ENCODE peak calls at places on chromosomes 13 and 19, in five cellular contexts. F is GM23248, Z is K562, W is neural progenitor cell, C is IMR-90. M is an unnamed sample.

GRCh38 chr19:7159105-7159933 is 89.8 kb downstream of the ZNF557 start:
- DNase-seq in C (peak), W (no peak), Z (peak), F (peak), M (no peak)

GRCh38 chr13:102817907-102818306 is 19.0 kb downstream of the BIVM start:
- DNase-seq in C (no peak), W (no peak), Z (no peak), F (no peak), M (no peak)

GRCh38 chr13:49314344-49314882 is 66.7 kb downstream of the CDADC1 start:
- DNase-seq in Z (no peak), W (no peak), C (peak), F (peak), M (no peak)

GRCh38 chr13:111474136-111475002 is 153.9 kb downstream of the TEX29 start:
- DNase-seq in Z (peak), W (peak), F (peak), C (peak), M (no peak)

GRCh38 chr19:36111200-36111539 is 227 bp downstream of the OVOL3 start:
- DNase-seq in Z (no peak), C (no peak), F (no peak), W (peak), M (no peak)

GRCh38 chr19:49490287-49491029 is 3.0 kb downstream of the RPL13A start:
- DNase-seq in C (no peak), F (no peak), Z (no peak), W (no peak), M (no peak)

GRCh38 chr19:46537136-46538097 is 41.8 kb upstream of the PNMA8B start:
- DNase-seq in Z (peak), W (peak), C (peak), F (peak), M (peak)

GRCh38 chr13:79126706-79127105 is 279.3 kb downstream of the RBM26 start:
- DNase-seq in C (no peak), F (no peak), W (no peak), Z (no peak), M (no peak)

GRCh38 chr19:55986487-55986886 is at the start of gene NLRP5:
- DNase-seq in F (no peak), Z (peak), W (no peak), C (no peak), M (no peak)

GRCh38 chr19:2084993-2085720 is 11.0 kb downstream of the MOB3A start:
- DNase-seq in F (peak), Z (peak), W (no peak), C (no peak), M (peak)

GRCh38 chr13:42064259-42064658 is 15.8 kb downstream of the DGKH start:
- DNase-seq in F (peak), W (no peak), C (peak), Z (no peak), M (no peak)

GRCh38 chr19:27890696-27891095 is 1322.3 kb downstream of the UQCRFS1 start:
- DNase-seq in F (no peak), W (no peak), C (no peak), Z (no peak), M (no peak)

GRCh38 chr13:99199541-99200432 is 867 bp upstream of the UBAC2 start:
- DNase-seq in W (no peak), C (no peak), Z (no peak), F (peak), M (no peak)

GRCh38 chr19:30309983-30310805 is 62.0 kb upstream of the ZNF536 start:
- DNase-seq in Z (no peak), C (no peak), F (no peak), W (no peak), M (no peak)

GRCh38 chr13:81745391-81745790 is 1404.5 kb upstream of the SPRY2 start:
- DNase-seq in F (no peak), Z (no peak), C (no peak), W (no peak), M (no peak)

GRCh38 chr19:33193864-33194362 is at the start of gene LRP3:
- DNase-seq in C (peak), F (peak), W (peak), Z (no peak), M (no peak)

GRCh38 chr13:22454586-22454985 is 726.2 kb upstream of the SGCG start:
- DNase-seq in F (no peak), C (no peak), Z (no peak), W (no peak), M (no peak)

GRCh38 chr13:98752111-98752941 is at the start of gene SLC15A1:
- DNase-seq in Z (no peak), W (peak), F (peak), C (no peak), M (no peak)

GRCh38 chr13:44648392-44649117 is 72.4 kb upstream of the TSC22D1 start:
- DNase-seq in Z (no peak), W (no peak), F (peak), C (no peak), M (no peak)

GRCh38 chr13:45873491-45874360 is 22.2 kb upstream of the SIAH3 start:
- DNase-seq in W (peak), F (peak), C (no peak), Z (no peak), M (no peak)

GRCh38 chr13:21071894-21072293 is 10.5 kb upstream of the LATS2 start:
- DNase-seq in W (no peak), F (no peak), Z (no peak), C (no peak), M (no peak)

GRCh38 chr13:23365652-23366051 is 67.8 kb downstream of the SACS start:
- DNase-seq in Z (no peak), W (no peak), F (no peak), C (peak), M (no peak)

GRCh38 chr13:50531917-50532899 is 311.3 kb downstream of the DLEU7 start:
- DNase-seq in C (peak), Z (no peak), F (peak), W (no peak), M (no peak)

GRCh38 chr13:20141238-20142018 is 19.4 kb downstream of the GJA3 start:
- DNase-seq in W (no peak), Z (no peak), F (no peak), C (no peak), M (no peak)

GRCh38 chr19:15452111-15453047 is 2.6 kb upstream of the WIZ start:
- DNase-seq in W (peak), Z (peak), C (peak), F (peak), M (peak)

GRCh38 chr19:42606660-42607351 is 12.1 kb upstream of the CEACAM8 start:
- DNase-seq in C (peak), W (peak), Z (peak), F (peak), M (peak)

GRCh38 chr19:13155472-13156284 is 5.5 kb downstream of the IER2 start:
- DNase-seq in W (peak), C (peak), F (peak), Z (peak), M (peak)

GRCh38 chr19:51688665-51689571 is 4.2 kb upstream of the SPACA6 start:
- DNase-seq in F (peak), Z (peak), C (peak), W (peak), M (no peak)

GRCh38 chr13:107277911-107278310 is 710.0 kb upstream of the ARGLU1 start:
- DNase-seq in W (no peak), C (peak), Z (no peak), F (peak), M (no peak)

GRCh38 chr13:63843766-63844699 is 2428.4 kb upstream of the PCDH20 start:
- DNase-seq in Z (no peak), F (no peak), C (no peak), W (no peak), M (no peak)

GRCh38 chr13:57629821-57630235 is 1.7 kb upstream of the PCDH17 start:
- DNase-seq in Z (no peak), C (peak), F (peak), W (peak), M (no peak)

GRCh38 chr13:63512095-63512494 is 2096.4 kb upstream of the PCDH20 start:
- DNase-seq in Z (no peak), C (no peak), W (no peak), F (no peak), M (no peak)

GRCh38 chr19:7333198-7334118 is 15.3 kb upstream of the ARHGEF18 start:
- DNase-seq in Z (no peak), F (no peak), C (no peak), W (no peak), M (no peak)

GRCh38 chr19:41548954-41549688 is 26.8 kb upstream of the CEACAM21 start:
- DNase-seq in F (no peak), W (peak), C (no peak), Z (peak), M (no peak)

GRCh38 chr19:38745316-38745715 is 1.0 kb upstream of the CAPN12 start:
- DNase-seq in F (no peak), Z (no peak), W (no peak), C (no peak), M (no peak)

GRCh38 chr19:16449330-16449961 is 22.3 kb downstream of the EPS15L1 start:
- DNase-seq in Z (no peak), F (peak), W (no peak), C (peak), M (no peak)

GRCh38 chr19:41248895-41249294 is 15.3 kb upstream of the HNRNPUL1 start:
- DNase-seq in Z (peak), W (no peak), F (peak), C (no peak), M (no peak)

DNA sequence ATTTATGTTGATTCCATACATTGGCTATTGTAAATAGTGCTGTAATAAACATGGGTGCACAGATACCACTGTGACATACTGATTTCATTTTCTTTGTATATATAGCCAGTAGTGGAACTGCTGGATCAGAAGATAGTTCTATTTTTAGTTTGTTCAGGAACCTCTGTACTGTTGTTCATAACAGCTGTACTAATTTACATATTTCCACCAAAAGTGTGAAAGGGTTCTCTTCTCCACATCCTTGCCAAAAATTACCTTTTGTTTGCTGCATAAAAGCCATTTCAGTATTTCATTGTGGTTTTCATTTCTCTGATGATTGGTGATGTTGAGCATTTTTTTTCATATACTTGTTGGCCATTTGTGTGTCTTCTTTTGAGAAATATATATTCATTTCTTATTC is 1962.1 kb downstream of the PCDH9 start:
- DNase-seq in Z (no peak), W (no peak), F (no peak), C (no peak), M (no peak)
- H3K4me3 ChIP-seq in Z (no peak), W (no peak), F (no peak), C (no peak), M (no peak)

DNA sequence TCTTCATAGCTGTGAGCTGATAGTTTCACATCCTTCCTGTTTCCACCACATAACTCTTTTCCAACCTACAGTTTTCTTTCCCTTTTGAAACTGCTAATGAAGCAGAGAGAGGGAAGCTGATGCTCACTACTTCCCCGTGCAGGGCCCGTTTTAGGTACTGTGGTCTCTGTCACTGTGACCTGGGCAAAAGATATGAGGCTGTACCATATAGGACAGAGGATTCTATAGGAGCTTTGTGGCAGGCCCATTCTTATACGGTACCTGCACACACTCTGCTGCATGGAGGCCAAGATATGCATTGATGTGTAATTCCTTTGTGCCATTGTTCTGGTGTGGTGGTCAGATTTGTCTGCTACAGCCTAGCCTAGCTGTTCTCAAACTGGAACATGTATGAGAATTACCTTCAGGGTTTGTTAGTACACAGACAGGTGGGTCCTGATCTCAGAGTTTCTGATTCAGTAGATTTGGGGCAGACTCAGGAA is 577.3 kb downstream of the LMO7 start:
- DNase-seq in W (no peak), F (no peak), Z (no peak), C (no peak), M (no peak)
- H3K4me2 ChIP-seq in W (no peak), F (no peak), Z (no peak), C (no peak), M (no peak)

DNA sequence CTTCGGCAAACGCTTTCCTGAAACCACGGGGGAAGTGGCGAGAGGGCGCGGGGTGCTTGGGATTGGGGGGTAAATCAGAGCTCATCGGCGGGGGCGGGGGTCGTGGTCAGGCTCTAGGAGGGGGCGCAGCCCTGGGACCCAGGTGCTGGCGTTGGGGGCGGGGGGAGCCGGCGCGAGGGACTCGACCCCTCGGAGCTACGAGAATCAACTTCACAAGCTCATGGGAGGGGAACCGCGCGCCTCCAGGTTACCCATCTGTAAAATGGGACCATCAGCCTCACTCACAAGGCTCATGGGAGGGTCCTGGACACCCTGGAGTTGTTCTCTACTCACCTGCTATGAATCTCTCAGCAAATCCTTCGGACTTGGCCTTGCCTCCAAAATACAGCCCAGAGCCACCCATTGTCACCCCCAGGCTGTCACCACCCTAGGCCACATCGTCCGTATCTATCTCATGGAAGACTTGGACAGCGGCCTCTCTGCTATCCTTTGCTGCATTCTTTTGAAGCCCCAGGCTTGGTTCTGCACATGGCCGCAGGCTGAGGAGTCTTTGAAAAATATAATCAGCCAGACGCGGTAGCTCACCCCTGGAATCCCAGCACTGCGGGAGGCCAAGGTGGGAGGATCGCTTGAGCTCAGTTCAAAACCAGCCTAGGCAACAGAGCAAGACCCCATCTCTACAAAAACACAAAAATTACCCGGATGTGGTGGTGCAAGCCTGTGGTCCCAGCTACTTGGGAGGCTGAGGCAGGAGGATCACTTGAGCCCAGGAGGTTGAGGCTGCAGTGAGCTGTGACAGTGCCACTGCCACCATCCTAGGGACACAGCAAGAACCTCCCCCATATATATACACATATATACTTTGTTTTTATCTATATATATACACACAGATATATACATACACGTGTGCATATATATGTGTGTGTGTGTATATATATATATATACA is 939 bp upstream of the RANBP3 start:
- DNase-seq in C (no peak), W (no peak), F (no peak), Z (peak), M (peak)
- H3K27ac ChIP-seq in C (peak), W (no peak), F (peak), Z (peak), M (peak)

DNA sequence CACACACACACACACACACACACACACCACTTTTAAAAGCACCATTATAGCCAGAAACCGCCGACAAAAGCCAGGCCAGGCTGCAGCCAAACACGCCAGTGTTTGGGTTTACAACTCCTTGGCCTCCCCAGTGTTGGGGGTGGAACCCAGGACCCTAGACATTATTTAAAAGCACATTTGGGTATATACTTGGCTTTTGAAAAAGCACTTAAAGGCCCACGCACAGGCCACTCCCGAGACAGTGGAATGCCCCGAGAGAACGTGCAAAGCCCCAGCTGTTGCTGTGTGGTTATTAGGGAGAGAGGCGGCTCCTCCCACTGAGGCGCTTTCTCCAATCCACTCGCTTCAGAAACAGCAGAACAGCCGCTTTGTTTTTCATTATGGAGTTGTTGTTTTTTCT is 38.2 kb downstream of the GGACT start:
- DNase-seq in W (no peak), C (peak), Z (no peak), F (peak), M (no peak)
- H3K4me3 ChIP-seq in W (no peak), C (no peak), Z (no peak), F (peak), M (no peak)

GRCh38 chr13:54489359-54489758 is 1460.7 kb downstream of the OLFM4 start:
- DNase-seq in F (no peak), W (no peak), Z (no peak), C (no peak), M (no peak)

GRCh38 chr13:54492995-54493394 is 1464.4 kb downstream of the OLFM4 start:
- DNase-seq in F (no peak), W (no peak), Z (no peak), C (no peak), M (no peak)
- H3K4me2 ChIP-seq in F (no peak), W (no peak), Z (no peak), C (no peak), M (no peak)